ENCODE peak calls at places on chromosomes 1 and 21, in six cellular contexts. B is H1, Z is IMR-90, Y is K562, J is GM12878, H is HepG2. F is an unnamed sample.

GRCh38 chr1:74426208-74426932 is 86.0 kb downstream of the LRRC53 start:
- DNase-seq in B (no peak), Z (peak), Y (no peak), J (no peak), H (no peak), F (no peak)

GRCh38 chr1:165444897-165445370 is at the start of gene RXRG:
- DNase-seq in B (no peak), Z (peak), Y (no peak), J (no peak), H (no peak), F (no peak)

GRCh38 chr21:26565105-26565504 is 8.0 kb downstream of the CYYR1 start:
- DNase-seq in B (no peak), Z (no peak), Y (no peak), J (no peak), H (no peak), F (no peak)

GRCh38 chr21:46118305-46118870 is 20.5 kb downstream of the COL6A2 start:
- DNase-seq in B (no peak), Z (no peak), Y (no peak), J (no peak), H (no peak), F (no peak)

GRCh38 chr1:203084588-203085527 is 954 bp downstream of the MYOG start:
- DNase-seq in B (peak), Z (no peak), Y (peak), J (no peak), H (peak), F (peak)

GRCh38 chr1:36966242-36966641 is 68.1 kb downstream of the GRIK3 start:
- DNase-seq in B (no peak), Z (peak), Y (peak), J (no peak), H (peak), F (no peak)

GRCh38 chr1:31216016-31216415 is 23.7 kb downstream of the NKAIN1 start:
- DNase-seq in B (no peak), Z (peak), Y (no peak), J (no peak), H (no peak), F (no peak)

GRCh38 chr1:80218112-80218511 is 1211.6 kb upstream of the ADGRL4 start:
- DNase-seq in B (no peak), Z (peak), Y (no peak), J (no peak), H (peak), F (peak)

GRCh38 chr1:59574085-59574484 is 240.7 kb upstream of the HOOK1 start:
- DNase-seq in B (no peak), Z (peak), Y (no peak), J (no peak), H (no peak), F (no peak)

GRCh38 chr1:46333300-46334029 is 7.1 kb upstream of the NSUN4 start:
- DNase-seq in B (peak), Z (peak), Y (no peak), J (peak), H (peak), F (peak)

GRCh38 chr21:37450385-37451044 is 83.9 kb downstream of the DYRK1A start:
- DNase-seq in B (no peak), Z (peak), Y (no peak), J (no peak), H (no peak), F (no peak)

GRCh38 chr1:19047373-19047772 is 90.9 kb upstream of the IFFO2 start:
- DNase-seq in B (no peak), Z (no peak), Y (no peak), J (no peak), H (no peak), F (no peak)

GRCh38 chr1:107225706-107226105 is 84.9 kb downstream of the NTNG1 start:
- DNase-seq in B (no peak), Z (no peak), Y (no peak), J (no peak), H (no peak), F (no peak)

GRCh38 chr1:180617769-180618168 is 14.1 kb upstream of the XPR1 start:
- DNase-seq in B (no peak), Z (no peak), Y (no peak), J (no peak), H (no peak), F (no peak)

GRCh38 chr21:33473344-33473743 is 6.4 kb downstream of the TMEM50B start:
- DNase-seq in B (no peak), Z (no peak), Y (no peak), J (no peak), H (no peak), F (no peak)

GRCh38 chr1:58310881-58311280 is 235.6 kb downstream of the OMA1 start:
- DNase-seq in B (no peak), Z (no peak), Y (no peak), J (no peak), H (no peak), F (no peak)

GRCh38 chr1:89855413-89856123 is 34.7 kb downstream of the LRRC8D start:
- DNase-seq in B (no peak), Z (peak), Y (no peak), J (peak), H (no peak), F (no peak)

GRCh38 chr1:221810406-221810805 is 68.5 kb upstream of the DUSP10 start:
- DNase-seq in B (no peak), Z (peak), Y (no peak), J (no peak), H (no peak), F (no peak)

GRCh38 chr1:14334336-14335176 is 263.9 kb upstream of the KAZN start:
- DNase-seq in B (no peak), Z (no peak), Y (peak), J (no peak), H (no peak), F (no peak)

GRCh38 chr1:151343587-151343986 is 3.5 kb downstream of the RFX5 start:
- DNase-seq in B (no peak), Z (no peak), Y (no peak), J (no peak), H (no peak), F (no peak)

GRCh38 chr1:151342021-151342420 is 5.0 kb downstream of the RFX5 start:
- DNase-seq in B (no peak), Z (no peak), Y (no peak), J (no peak), H (no peak), F (no peak)

GRCh38 chr1:151342562-151342961 is 4.5 kb downstream of the RFX5 start:
- DNase-seq in B (no peak), Z (no peak), Y (no peak), J (no peak), H (no peak), F (no peak)

GRCh38 chr1:151346082-151346768 is 827 bp downstream of the RFX5 start:
- DNase-seq in B (no peak), Z (no peak), Y (peak), J (no peak), H (no peak), F (no peak)

GRCh38 chr1:151340870-151341754 is 5.9 kb downstream of the RFX5 start:
- DNase-seq in B (no peak), Z (peak), Y (peak), J (no peak), H (peak), F (peak)
- TF ChIP-seq RFX5 in B (no peak), Z (no peak), Y (no peak), J (no peak), H (no peak), F (no peak)

DNA sequence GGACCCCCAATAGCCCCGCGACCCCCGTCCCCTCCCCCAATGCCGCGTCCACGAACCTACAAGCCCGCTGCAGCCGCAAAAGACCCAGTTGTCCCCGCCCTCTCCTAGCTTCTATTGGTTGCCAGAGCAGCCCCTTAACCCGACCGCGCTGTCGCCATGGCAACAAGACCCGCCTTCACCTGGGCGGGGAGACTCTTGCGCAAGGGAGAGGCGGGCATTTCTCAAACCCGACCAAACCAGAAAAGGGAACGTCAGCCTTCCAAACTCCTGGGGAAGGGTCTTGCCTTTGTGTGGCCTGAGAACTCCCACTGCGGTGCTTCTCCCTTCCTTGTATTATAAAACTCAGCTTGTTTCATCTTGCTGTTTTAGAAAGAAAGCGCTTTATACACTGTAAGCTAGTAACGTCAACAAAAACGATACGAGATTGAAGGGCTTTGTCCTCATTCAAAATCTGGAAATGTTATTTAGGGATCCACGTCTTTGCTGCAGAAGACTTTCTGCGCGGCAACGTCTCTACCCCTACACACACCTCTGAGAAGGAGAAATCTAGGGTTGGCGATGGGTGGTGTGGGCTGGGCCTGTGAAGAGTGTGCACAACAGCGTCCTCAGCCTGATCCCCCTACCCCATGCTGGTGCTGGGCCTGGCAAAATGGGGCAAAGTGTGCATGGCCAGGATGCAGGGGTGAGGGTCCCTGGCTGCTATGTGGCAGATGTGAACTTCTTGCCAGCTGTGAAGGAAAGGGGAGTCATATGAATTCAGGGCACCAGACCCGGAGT is at the start of gene TMEM9:
- DNase-seq in B (peak), Z (peak), Y (peak), J (peak), H (peak), F (peak)
- TF ChIP-seq POLR2A in B (peak), Z (no peak), Y (peak), J (no peak), H (peak), F (no peak)

GRCh38 chr1:226945106-226945857 is 5.2 kb downstream of the COQ8A start:
- DNase-seq in B (no peak), Z (no peak), Y (no peak), J (no peak), H (peak), F (no peak)
- TF ChIP-seq USF2 in B (no peak), Z (no peak), Y (no peak), J (no peak), H (peak), F (no peak)

DNA sequence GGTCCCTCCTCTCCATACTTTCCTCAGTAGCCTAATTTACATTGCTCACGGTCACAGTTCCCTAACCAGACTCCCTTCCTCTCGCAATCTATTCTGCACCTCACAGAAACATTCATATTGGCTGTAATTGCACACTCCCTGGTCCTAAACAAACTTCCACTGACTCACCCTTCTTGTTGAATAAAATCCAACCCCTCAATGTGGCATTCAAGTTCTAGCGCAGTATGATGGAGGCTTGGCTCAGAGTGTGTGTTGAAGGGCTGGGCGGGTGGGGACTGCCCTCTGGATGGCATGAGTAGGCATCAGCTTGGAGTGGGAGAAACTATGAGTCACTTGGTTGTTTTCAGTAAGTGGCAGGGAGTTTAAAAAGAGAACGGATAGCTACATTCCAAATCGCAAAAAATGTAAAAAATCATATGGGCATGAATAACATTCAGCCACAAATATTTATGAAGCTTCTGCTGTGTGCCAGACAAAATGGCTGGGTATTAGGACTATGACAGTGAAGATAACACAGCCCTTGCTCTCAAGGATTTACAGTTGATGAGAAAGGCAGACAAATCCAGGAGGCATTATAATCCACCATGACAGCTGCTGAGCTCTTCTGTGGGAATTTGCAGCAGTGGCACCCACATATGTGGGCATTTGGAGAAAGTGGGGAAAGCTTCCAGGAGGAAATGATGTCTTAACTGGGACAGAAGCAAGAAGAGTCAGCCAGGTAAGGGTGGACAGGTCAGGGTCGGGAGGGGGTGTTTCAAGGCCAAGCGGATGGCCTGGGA is 42.2 kb upstream of the LYST start:
- DNase-seq in B (no peak), Z (peak), Y (no peak), J (no peak), H (no peak), F (peak)
- TF ChIP-seq RFX5 in B (no peak), Z (no peak), Y (no peak), J (no peak), H (no peak), F (no peak)

DNA sequence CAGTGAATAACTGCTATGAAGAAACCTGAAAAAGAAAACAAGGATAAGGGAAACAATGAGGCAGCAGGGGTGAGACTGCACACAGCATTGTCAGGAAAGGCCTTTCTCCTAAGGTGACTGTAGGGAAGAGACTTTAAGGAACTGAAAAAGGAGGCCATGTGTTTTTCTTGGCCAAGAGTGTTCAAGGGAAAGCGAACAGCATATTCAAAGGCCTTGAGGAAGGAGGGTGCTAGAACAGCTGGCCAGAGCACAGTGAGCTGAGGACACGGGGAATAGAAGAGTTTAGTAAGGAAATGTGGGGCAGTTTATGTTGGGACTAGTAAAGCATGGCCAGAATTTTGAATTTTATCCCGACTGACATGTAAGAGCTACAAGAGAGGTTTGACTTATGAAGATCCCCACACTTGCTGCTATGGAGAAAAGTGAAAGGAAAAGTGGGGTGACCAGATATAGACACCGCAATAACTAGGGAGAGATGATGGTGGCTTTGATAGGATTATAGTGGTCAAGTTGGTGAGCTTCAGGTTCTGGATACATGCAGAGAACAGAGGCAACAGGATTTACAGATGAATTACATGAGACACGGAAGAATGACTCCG is 1.4 kb downstream of the RWDD2B start:
- DNase-seq in B (no peak), Z (no peak), Y (no peak), J (no peak), H (no peak), F (no peak)
- TF ChIP-seq POLR2A in B (no peak), Z (no peak), Y (no peak), J (no peak), H (no peak), F (no peak)

GRCh38 chr1:24586970-24587820 is 31.3 kb downstream of the NCMAP start:
- DNase-seq in B (no peak), Z (peak), Y (peak), J (no peak), H (peak), F (peak)

GRCh38 chr1:24580756-24581155 is 24.9 kb downstream of the NCMAP start:
- DNase-seq in B (no peak), Z (no peak), Y (no peak), J (no peak), H (no peak), F (no peak)

GRCh38 chr1:24588573-24588972 is 32.7 kb downstream of the NCMAP start:
- DNase-seq in B (no peak), Z (no peak), Y (no peak), J (no peak), H (no peak), F (no peak)

GRCh38 chr1:24586119-24586518 is 30.2 kb downstream of the NCMAP start:
- DNase-seq in B (no peak), Z (no peak), Y (no peak), J (no peak), H (peak), F (no peak)

DNA sequence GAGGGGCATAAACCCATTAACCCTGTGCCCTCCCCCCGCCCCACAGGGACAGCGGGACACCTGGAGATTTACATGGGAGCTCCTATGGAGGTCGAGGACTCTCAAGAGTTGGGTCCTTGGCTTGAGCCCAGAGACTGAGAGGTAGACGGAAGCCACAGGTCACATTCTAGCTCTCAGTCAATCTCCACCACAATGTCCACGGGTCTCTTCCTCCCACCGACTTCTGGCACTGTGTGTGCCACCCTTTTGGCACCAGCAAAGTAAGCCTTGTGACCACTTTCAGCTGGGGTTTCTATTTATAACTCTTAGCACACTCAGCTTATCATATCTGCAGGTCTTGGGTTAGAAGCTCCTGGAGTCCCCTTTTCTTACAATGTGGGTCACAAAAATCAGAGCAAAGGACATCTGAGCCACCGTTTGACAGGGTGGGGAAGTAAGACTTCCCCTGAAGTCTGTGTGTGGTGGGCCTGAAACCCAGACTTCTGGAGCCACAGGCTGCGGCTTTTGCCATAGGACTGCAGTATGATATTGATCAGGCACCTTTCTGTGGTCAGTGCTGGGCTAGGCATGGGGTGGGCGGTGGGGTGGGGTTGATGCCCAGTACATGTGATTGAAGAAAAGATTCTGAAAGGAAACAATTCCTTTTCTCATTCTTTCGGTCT is 28.3 kb downstream of the NCMAP start:
- DNase-seq in B (no peak), Z (no peak), Y (no peak), J (no peak), H (no peak), F (no peak)
- TF ChIP-seq USF2 in B (no peak), Z (no peak), Y (no peak), J (no peak), H (no peak), F (no peak)

DNA sequence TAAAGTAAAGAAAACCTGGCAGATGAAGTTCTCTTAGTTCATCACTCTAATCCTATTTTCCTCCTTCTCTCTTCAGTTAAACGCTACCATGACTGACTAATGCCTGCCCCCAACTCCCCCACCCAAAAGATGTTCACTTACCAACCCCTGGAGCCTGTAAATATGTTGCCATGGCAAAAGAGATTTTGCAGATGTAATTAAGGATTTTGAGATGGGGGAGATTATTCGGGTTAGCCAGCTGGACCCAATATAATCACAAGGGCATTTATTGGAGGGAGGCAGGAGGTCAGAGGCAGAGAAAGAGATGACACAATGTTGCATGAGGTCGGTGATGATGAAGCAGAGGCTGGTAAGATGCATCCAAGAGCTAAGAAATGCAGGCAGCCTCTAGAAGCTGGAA is 69.3 kb upstream of the PPP2R5A start:
- DNase-seq in B (no peak), Z (no peak), Y (no peak), J (no peak), H (no peak), F (no peak)
- TF ChIP-seq RFX5 in B (no peak), Z (no peak), Y (no peak), J (no peak), H (no peak), F (no peak)

F was measured in A549.